ENCODE peak calls at places on chromosomes 6 and 20, in four cellular contexts. U is uterus, C is IMR-90, B is body of pancreas. O is an unnamed sample.

GRCh38 chr6:64553414-64553813 is 917.8 kb downstream of the PHF3 start:
- DNase-seq in C (no peak), B (no peak), U (no peak), O (no peak)

GRCh38 chr20:15976047-15976731 is 597.1 kb downstream of the KIF16B start:
- DNase-seq in C (no peak), B (no peak), U (no peak), O (no peak)

GRCh38 chr6:157383471-157383870 is 2.5 kb downstream of the ZDHHC14 start:
- DNase-seq in C (no peak), U (no peak), B (no peak), O (no peak)

GRCh38 chr20:57844626-57845596 is 135.1 kb upstream of the PMEPA1 start:
- DNase-seq in C (no peak), U (no peak), B (no peak), O (no peak)

GRCh38 chr6:133966654-133967300 is 13.8 kb downstream of the TBPL1 start:
- DNase-seq in U (no peak), C (no peak), B (no peak), O (no peak)

GRCh38 chr20:36544134-36545018 is 3.1 kb downstream of the MYL9 start:
- DNase-seq in C (peak), U (peak), B (peak), O (peak)

GRCh38 chr6:52420668-52421358 is 671 bp downstream of the EFHC1 start:
- DNase-seq in C (peak), B (no peak), U (no peak), O (peak)

GRCh38 chr6:16511048-16511660 is 250.1 kb downstream of the ATXN1 start:
- DNase-seq in U (no peak), B (no peak), C (peak), O (peak)

GRCh38 chr20:57977588-57977987 is 250.9 kb downstream of the ANKRD60 start:
- DNase-seq in C (no peak), U (peak), B (peak), O (no peak)

GRCh38 chr20:31894980-31895675 is 24.7 kb downstream of the TTLL9 start:
- DNase-seq in U (peak), B (peak), C (peak), O (peak)

GRCh38 chr6:12012231-12012565 is at the start of gene HIVEP1:
- DNase-seq in B (peak), C (no peak), U (peak), O (no peak)

GRCh38 chr20:31670371-31671228 is 32.9 kb downstream of the COX4I2 start:
- DNase-seq in U (peak), C (peak), B (peak), O (no peak)

GRCh38 chr20:58905236-58905635 is 52.7 kb downstream of the GNAS start:
- DNase-seq in B (no peak), C (no peak), U (no peak), O (no peak)

GRCh38 chr6:126188271-126188909 is 151.5 kb upstream of the CENPW start:
- DNase-seq in C (peak), B (no peak), U (no peak), O (peak)

GRCh38 chr6:145453376-145453775 is 281.9 kb downstream of the EPM2A start:
- DNase-seq in B (no peak), C (no peak), U (no peak), O (peak)

GRCh38 chr20:15799871-15800270 is 773.4 kb downstream of the KIF16B start:
- DNase-seq in C (peak), U (no peak), B (no peak), O (peak)

GRCh38 chr20:58175836-58176235 is 52.6 kb downstream of the ANKRD60 start:
- DNase-seq in B (no peak), C (no peak), U (no peak), O (no peak)

GRCh38 chr20:24962510-24962909 is 13.4 kb downstream of the CST7 start:
- DNase-seq in U (no peak), C (no peak), B (no peak), O (no peak)

GRCh38 chr6:37994238-37994637 is 174.7 kb downstream of the ZFAND3 start:
- DNase-seq in U (no peak), B (no peak), C (no peak), O (peak)

GRCh38 chr20:63855363-63856110 is 5.8 kb upstream of the ABHD16B start:
- DNase-seq in U (peak), C (no peak), B (no peak), O (no peak)

GRCh38 chr6:130913119-130913518 is 85.9 kb downstream of the SMLR1 start:
- DNase-seq in B (no peak), U (no peak), C (no peak), O (no peak)

GRCh38 chr6:1578293-1578745 is 31.4 kb upstream of the FOXC1 start:
- DNase-seq in B (no peak), C (no peak), U (no peak), O (no peak)

GRCh38 chr6:81487489-81487888 is 265.0 kb downstream of the TENT5A start:
- DNase-seq in B (peak), U (peak), C (peak), O (no peak)

GRCh38 chr20:1811621-1812498 is 83.3 kb upstream of the SIRPA start:
- DNase-seq in U (no peak), B (peak), C (peak), O (no peak)

GRCh38 chr6:56714982-56715456 is 72.3 kb upstream of the DST start:
- DNase-seq in C (peak), U (no peak), B (no peak), O (peak)
- H3K4me3 ChIP-seq in C (no peak), U (no peak), B (no peak), O (no peak)

GRCh38 chr6:142071981-142072380 is 60.7 kb upstream of the GJE1 start:
- DNase-seq in C (no peak), B (no peak), U (no peak), O (no peak)
- TF ChIP-seq CTCF in C (no peak), B (no peak), U (no peak), O (no peak)

GRCh38 chr6:88167625-88167937 is 1.4 kb upstream of the CNR1 start:
- DNase-seq in U (no peak), C (no peak), B (no peak), O (no peak)
- H3K4me3 ChIP-seq in U (peak), C (no peak), B (no peak), O (no peak)

GRCh38 chr6:32885698-32886286 is 31.8 kb downstream of the PSMB9 start:
- DNase-seq in U (no peak), B (no peak), C (peak), O (peak)

GRCh38 chr6:32879691-32880090 is 25.7 kb downstream of the PSMB9 start:
- DNase-seq in B (no peak), U (no peak), C (no peak), O (no peak)

GRCh38 chr6:32886674-32887383 is 32.8 kb downstream of the PSMB9 start:
- DNase-seq in B (peak), C (peak), U (no peak), O (peak)

GRCh38 chr6:32883789-32884188 is 29.8 kb downstream of the PSMB9 start:
- DNase-seq in U (no peak), C (peak), B (no peak), O (peak)

GRCh38 chr6:32882879-32883250 is 28.9 kb downstream of the PSMB9 start:
- DNase-seq in B (no peak), U (no peak), C (peak), O (peak)
- TF ChIP-seq CTCF in B (no peak), U (no peak), C (no peak), O (no peak)

GRCh38 chr20:625360-625932 is 15.3 kb upstream of the TCF15 start:
- DNase-seq in U (no peak), C (no peak), B (no peak), O (no peak)

GRCh38 chr20:621115-621756 is 11.1 kb upstream of the TCF15 start:
- DNase-seq in B (no peak), U (no peak), C (peak), O (peak)

GRCh38 chr20:623704-624103 is 13.6 kb upstream of the TCF15 start:
- DNase-seq in U (no peak), C (no peak), B (no peak), O (no peak)

GRCh38 chr20:622161-622560 is 12.1 kb upstream of the TCF15 start:
- DNase-seq in B (no peak), C (no peak), U (no peak), O (no peak)

DNA sequence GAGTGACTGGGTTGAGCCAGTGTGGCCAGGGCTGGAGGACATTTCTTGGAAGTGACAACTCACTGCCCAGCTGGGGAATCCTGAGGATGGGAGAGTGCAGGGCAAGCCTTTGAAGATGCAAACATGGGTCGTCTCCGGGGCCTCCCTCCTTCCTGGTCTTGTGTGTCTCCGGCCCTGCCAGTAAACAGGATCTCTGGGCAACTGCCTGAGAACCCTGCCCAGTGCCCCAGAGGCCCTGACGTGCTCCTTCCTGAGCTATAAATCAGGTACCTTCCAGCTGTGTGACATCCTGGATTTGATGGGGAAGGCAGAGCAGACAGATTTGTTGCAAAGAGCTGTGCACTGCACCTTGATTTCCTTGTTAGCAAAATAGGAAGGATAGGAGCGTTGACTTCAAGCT is 12.9 kb upstream of the TCF15 start:
- DNase-seq in C (no peak), U (no peak), B (no peak), O (no peak)
- H3K4me3 ChIP-seq in C (no peak), U (no peak), B (no peak), O (no peak)

DNA sequence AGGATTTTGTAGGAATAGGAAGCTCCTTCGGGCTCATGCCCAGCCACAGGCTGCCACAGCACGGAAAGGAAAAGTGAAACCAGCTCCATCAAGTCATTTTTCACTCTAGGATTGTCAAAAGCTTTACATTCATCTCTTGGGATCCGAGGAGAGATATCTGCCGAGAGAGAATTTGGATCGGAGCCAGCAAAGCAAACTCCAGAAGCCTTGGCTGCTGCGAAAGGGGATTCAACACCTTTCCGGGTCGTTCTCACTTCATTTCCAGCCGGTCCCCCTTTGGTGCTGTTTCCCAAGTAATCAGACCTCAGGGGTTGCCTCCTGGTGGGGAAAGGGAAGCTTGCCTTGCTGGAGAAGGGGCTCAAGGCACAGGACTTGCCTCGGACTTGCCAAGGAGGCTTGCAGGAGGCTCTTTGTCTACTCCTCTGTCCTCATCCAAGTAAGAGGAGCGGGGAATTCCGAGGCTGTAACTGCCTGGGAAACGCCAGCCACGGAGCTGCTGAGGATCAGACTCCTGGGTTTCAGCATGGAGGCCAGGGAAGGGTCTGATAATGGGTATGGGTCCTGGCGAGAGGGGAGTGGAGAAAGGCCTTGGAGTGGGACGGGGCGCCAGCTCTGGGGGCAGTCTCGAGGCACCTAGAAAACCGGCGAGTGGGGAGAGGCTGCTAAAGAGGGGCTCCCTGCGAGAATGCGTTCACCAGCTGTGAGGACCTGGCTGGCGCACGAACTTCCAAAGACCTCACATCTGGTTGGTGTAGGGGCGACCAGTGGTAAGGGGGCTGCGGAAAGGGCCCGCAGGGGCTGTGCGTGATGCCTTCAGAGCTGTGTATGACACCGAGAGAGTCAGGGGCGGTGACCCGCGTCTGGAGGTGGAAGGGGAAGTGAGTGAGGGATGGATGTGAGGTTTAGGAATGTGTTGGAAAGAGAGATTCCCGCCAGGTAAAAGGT is 702 bp downstream of the ETV7 start:
- DNase-seq in B (peak), U (peak), C (peak), O (peak)
- TF ChIP-seq CTCF in B (no peak), U (peak), C (no peak), O (no peak)

DNA sequence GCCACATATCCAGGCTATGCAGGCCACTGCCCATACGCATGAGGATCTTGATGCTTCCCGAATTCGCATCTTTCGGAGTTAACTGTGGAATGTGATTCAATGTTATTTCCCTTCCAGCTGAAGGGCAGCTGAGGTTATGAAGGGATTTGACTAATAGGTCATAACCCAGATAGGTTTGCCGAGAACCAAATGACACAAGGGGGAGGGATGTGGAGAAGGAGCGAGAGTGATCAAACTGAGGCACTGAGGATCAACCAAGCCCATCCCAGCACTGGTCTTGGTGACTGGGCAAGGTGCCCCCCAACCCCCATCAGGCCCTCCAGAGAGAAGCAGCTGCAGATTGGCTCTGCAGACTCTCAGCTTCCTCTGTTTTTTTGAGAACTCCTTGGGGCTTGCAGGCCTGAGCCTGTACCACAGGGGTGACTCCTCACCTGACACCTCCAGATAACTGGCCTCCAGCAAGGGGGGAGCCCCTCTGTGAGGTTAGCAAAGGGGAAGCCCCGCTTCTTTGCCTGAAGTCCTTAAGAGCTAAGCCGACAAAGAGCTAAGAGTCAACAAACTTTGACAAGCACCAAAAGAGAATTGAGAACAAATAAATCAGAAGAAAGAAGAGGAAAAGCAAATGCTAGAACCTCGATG is 185.9 kb downstream of the PDE7B start:
- DNase-seq in B (no peak), C (peak), U (no peak), O (peak)
- H3K4me3 ChIP-seq in B (no peak), C (peak), U (peak), O (no peak)

O was measured in bronchial epithelial cell.